ENCODE peak calls at places on chromosome 18, in eight cellular contexts. P, O, H, J, B, Z, M and A are unnamed samples.

GRCh38 chr18:28159055-28159454 is 17.9 kb downstream of the CDH2 start:
- DNase-seq in P (no peak), O (no peak), H (no peak), J (no peak), B (no peak), Z (peak), M (peak), A (no peak)

GRCh38 chr18:53702480-53702879 is 522.0 kb downstream of the MBD2 start:
- DNase-seq in P (no peak), O (no peak), H (no peak), J (no peak), B (no peak), Z (no peak), M (no peak), A (no peak)

GRCh38 chr18:62288669-62289016 is 36.5 kb upstream of the TNFRSF11A start:
- DNase-seq in P (no peak), O (no peak), H (no peak), J (no peak), B (no peak), Z (no peak), M (no peak), A (no peak)

GRCh38 chr18:72830109-72830508 is 37.7 kb downstream of the NETO1 start:
- DNase-seq in P (no peak), O (peak), H (peak), J (peak), B (no peak), Z (no peak), M (no peak), A (no peak)

GRCh38 chr18:46411862-46412690 is 244.9 kb downstream of the LOXHD1 start:
- DNase-seq in P (no peak), O (no peak), H (no peak), J (peak), B (no peak), Z (peak), M (peak), A (peak)

GRCh38 chr18:75489493-75490190 is 62.1 kb upstream of the SMIM21 start:
- DNase-seq in P (peak), O (no peak), H (peak), J (no peak), B (peak), Z (no peak), M (peak), A (no peak)

GRCh38 chr18:47370052-47370451 is 118.6 kb upstream of the SKOR2 start:
- DNase-seq in P (no peak), O (no peak), H (no peak), J (no peak), B (no peak), Z (no peak), M (no peak), A (no peak)

GRCh38 chr18:14925281-14925709 is 177.3 kb downstream of the ANKRD30B start:
- DNase-seq in P (no peak), O (no peak), H (no peak), J (no peak), B (no peak), Z (no peak), M (no peak), A (no peak)

GRCh38 chr18:64203295-64203694 is 54.4 kb upstream of the LINC00305 start:
- DNase-seq in P (no peak), O (no peak), H (no peak), J (no peak), B (no peak), Z (no peak), M (no peak), A (no peak)

GRCh38 chr18:22378672-22379282 is 38.9 kb downstream of the CTAGE1 start:
- DNase-seq in P (no peak), O (peak), H (peak), J (no peak), B (peak), Z (no peak), M (peak), A (no peak)

GRCh38 chr18:69982417-69982816 is 34.7 kb upstream of the CD226 start:
- DNase-seq in P (no peak), O (peak), H (no peak), J (no peak), B (no peak), Z (no peak), M (no peak), A (no peak)

GRCh38 chr18:35045121-35045520 is 3.9 kb downstream of the MAPRE2 start:
- DNase-seq in P (no peak), O (no peak), H (no peak), J (no peak), B (no peak), Z (peak), M (peak), A (peak)

GRCh38 chr18:65278939-65279667 is 471.7 kb upstream of the CDH7 start:
- DNase-seq in P (no peak), O (no peak), H (no peak), J (no peak), B (no peak), Z (no peak), M (no peak), A (no peak)

GRCh38 chr18:59540819-59541218 is 156.4 kb downstream of the CCBE1 start:
- DNase-seq in P (no peak), O (no peak), H (no peak), J (no peak), B (no peak), Z (no peak), M (no peak), A (no peak)

GRCh38 chr18:30712383-30712782 is 330.2 kb downstream of the DSC3 start:
- DNase-seq in P (no peak), O (no peak), H (no peak), J (no peak), B (no peak), Z (no peak), M (no peak), A (no peak)

GRCh38 chr18:61435064-61435652 is 101.9 kb downstream of the CDH20 start:
- DNase-seq in P (no peak), O (peak), H (peak), J (no peak), B (no peak), Z (no peak), M (peak), A (no peak)

GRCh38 chr18:2883137-2883671 is 36.4 kb downstream of the EMILIN2 start:
- DNase-seq in P (no peak), O (no peak), H (no peak), J (no peak), B (no peak), Z (no peak), M (no peak), A (no peak)

GRCh38 chr18:61609131-61609530 is 275.9 kb downstream of the CDH20 start:
- DNase-seq in P (no peak), O (no peak), H (no peak), J (no peak), B (no peak), Z (no peak), M (no peak), A (no peak)